ENCODE peak calls at places on chromosome 15, in eight cellular contexts. L, N, S, R, Y, P, I and C are unnamed samples.

GRCh38 chr15:32828507-32829186 is 110.8 kb downstream of the GREM1 start:
- DNase-seq in N (no peak), Y (no peak), L (no peak), I (no peak), S (no peak), R (no peak), P (no peak), C (no peak)

GRCh38 chr15:41967506-41968206 is 4.7 kb downstream of the EHD4 start:
- DNase-seq in S (no peak), L (no peak), I (no peak), P (no peak), R (peak), N (no peak), Y (peak), C (no peak)

GRCh38 chr15:43908641-43909040 is 81.8 kb downstream of the WDR76 start:
- DNase-seq in I (no peak), P (no peak), L (no peak), N (no peak), R (no peak), Y (no peak), S (no peak), C (no peak)

GRCh38 chr15:41332788-41333527 is at the start of gene NUSAP1:
- DNase-seq in P (no peak), S (no peak), R (no peak), L (no peak), I (no peak), N (no peak), Y (no peak), C (no peak)

GRCh38 chr15:79453446-79453845 is 21.3 kb downstream of the MINAR1 start:
- DNase-seq in Y (no peak), P (no peak), L (no peak), N (no peak), R (no peak), I (no peak), S (no peak), C (no peak)

GRCh38 chr15:52406601-52407000 is 111.0 kb upstream of the MYO5C start:
- DNase-seq in L (no peak), N (no peak), I (no peak), R (no peak), S (no peak), Y (no peak), P (no peak), C (no peak)

GRCh38 chr15:43185161-43186002 is at the start of gene CCNDBP1:
- DNase-seq in S (peak), P (peak), Y (peak), N (peak), R (peak), L (peak), I (peak), C (peak)

GRCh38 chr15:48803877-48804276 is 7.0 kb downstream of the CEP152 start:
- DNase-seq in I (no peak), P (no peak), S (peak), N (no peak), R (no peak), L (no peak), Y (no peak), C (no peak)

GRCh38 chr15:41746802-41747201 is 27.5 kb upstream of the MAPKBP1 start:
- DNase-seq in P (no peak), N (no peak), S (no peak), R (no peak), Y (no peak), I (peak), L (no peak), C (no peak)

GRCh38 chr15:98705070-98705469 is 56.7 kb downstream of the IGF1R start:
- DNase-seq in P (no peak), L (no peak), N (no peak), R (no peak), I (no peak), Y (no peak), S (no peak), C (no peak)

GRCh38 chr15:60791216-60791615 is 312.3 kb upstream of the ICE2 start:
- DNase-seq in S (no peak), Y (no peak), I (no peak), L (no peak), P (no peak), R (no peak), N (no peak), C (no peak)

GRCh38 chr15:60941448-60941847 is 287.7 kb downstream of the RORA start:
- DNase-seq in Y (no peak), L (no peak), R (no peak), N (no peak), I (peak), P (no peak), S (no peak), C (no peak)

GRCh38 chr15:44222478-44222877 is 27.4 kb upstream of the FRMD5 start:
- DNase-seq in L (no peak), N (no peak), I (no peak), P (no peak), S (no peak), Y (no peak), R (no peak), C (no peak)

GRCh38 chr15:84816694-84817460 is at the start of gene ALPK3:
- DNase-seq in I (no peak), R (peak), L (no peak), P (no peak), S (peak), N (peak), Y (no peak), C (peak)

GRCh38 chr15:33377239-33377638 is 66.5 kb downstream of the RYR3 start:
- DNase-seq in Y (no peak), I (no peak), L (no peak), S (no peak), P (no peak), N (no peak), R (no peak), C (no peak)

GRCh38 chr15:75718326-75718725 is 5.7 kb upstream of the CSPG4 start:
- DNase-seq in S (no peak), N (no peak), L (no peak), R (no peak), Y (no peak), P (no peak), I (peak), C (no peak)

GRCh38 chr15:69497634-69498033 is 45.0 kb downstream of the RPLP1 start:
- DNase-seq in P (peak), Y (no peak), N (no peak), I (no peak), R (no peak), S (no peak), L (no peak), C (no peak)

GRCh38 chr15:32870240-32871033 is 152.6 kb downstream of the GREM1 start:
- DNase-seq in S (no peak), R (no peak), L (no peak), N (no peak), I (no peak), P (no peak), Y (no peak), C (no peak)

GRCh38 chr15:33860749-33861148 is 107.5 kb upstream of the CHRM5 start:
- DNase-seq in P (no peak), L (no peak), I (peak), R (no peak), Y (no peak), N (no peak), S (no peak), C (no peak)

GRCh38 chr15:32866486-32867312 is 148.9 kb downstream of the GREM1 start:
- DNase-seq in N (no peak), I (no peak), S (no peak), R (no peak), P (no peak), Y (no peak), L (no peak), C (no peak)

GRCh38 chr15:101242999-101243336 is 8.9 kb downstream of the CHSY1 start:
- DNase-seq in I (no peak), L (no peak), S (no peak), R (no peak), Y (no peak), P (no peak), N (no peak), C (no peak)

GRCh38 chr15:40843885-40844542 is at the start of gene SPINT1:
- DNase-seq in S (peak), L (no peak), R (no peak), Y (peak), N (no peak), P (peak), I (peak), C (no peak)

GRCh38 chr15:48954538-48954937 is 9.2 kb downstream of the SHC4 start:
- DNase-seq in N (no peak), Y (no peak), I (no peak), R (no peak), L (no peak), P (no peak), S (no peak), C (no peak)

GRCh38 chr15:31265871-31266711 is 60.5 kb upstream of the KLF13 start:
- DNase-seq in Y (peak), I (no peak), S (no peak), L (no peak), P (peak), R (peak), N (no peak), C (no peak)

GRCh38 chr15:85828869-85829268 is 34.1 kb upstream of the KLHL25 start:
- DNase-seq in N (no peak), R (no peak), I (no peak), S (no peak), L (no peak), Y (no peak), P (no peak), C (no peak)

GRCh38 chr15:66294157-66294931 is 976 bp downstream of the DIS3L start:
- DNase-seq in S (no peak), N (no peak), R (no peak), L (no peak), Y (no peak), I (peak), P (peak), C (no peak)

GRCh38 chr15:99703603-99704443 is 29.4 kb downstream of the LYSMD4 start:
- DNase-seq in L (no peak), Y (no peak), N (no peak), R (no peak), S (no peak), P (no peak), I (peak), C (peak)

GRCh38 chr15:67821784-67822451 is 3.4 kb upstream of the SKOR1 start:
- DNase-seq in S (no peak), L (no peak), Y (no peak), P (no peak), I (no peak), R (no peak), N (peak), C (no peak)

GRCh38 chr15:77985031-77985930 is 92.2 kb downstream of the TBC1D2B start:
- DNase-seq in L (no peak), R (no peak), Y (peak), S (no peak), I (no peak), N (no peak), P (no peak), C (peak)

GRCh38 chr15:77982127-77982490 is 95.4 kb downstream of the TBC1D2B start:
- DNase-seq in P (no peak), S (no peak), R (no peak), L (no peak), Y (no peak), I (no peak), N (no peak), C (no peak)

GRCh38 chr15:77984446-77984861 is 93.1 kb downstream of the TBC1D2B start:
- DNase-seq in P (no peak), I (no peak), S (no peak), L (no peak), R (no peak), Y (no peak), N (no peak), C (peak)

GRCh38 chr15:77983091-77983707 is 94.3 kb downstream of the TBC1D2B start:
- DNase-seq in Y (no peak), I (no peak), L (no peak), R (no peak), P (no peak), N (no peak), S (no peak), C (peak)

DNA sequence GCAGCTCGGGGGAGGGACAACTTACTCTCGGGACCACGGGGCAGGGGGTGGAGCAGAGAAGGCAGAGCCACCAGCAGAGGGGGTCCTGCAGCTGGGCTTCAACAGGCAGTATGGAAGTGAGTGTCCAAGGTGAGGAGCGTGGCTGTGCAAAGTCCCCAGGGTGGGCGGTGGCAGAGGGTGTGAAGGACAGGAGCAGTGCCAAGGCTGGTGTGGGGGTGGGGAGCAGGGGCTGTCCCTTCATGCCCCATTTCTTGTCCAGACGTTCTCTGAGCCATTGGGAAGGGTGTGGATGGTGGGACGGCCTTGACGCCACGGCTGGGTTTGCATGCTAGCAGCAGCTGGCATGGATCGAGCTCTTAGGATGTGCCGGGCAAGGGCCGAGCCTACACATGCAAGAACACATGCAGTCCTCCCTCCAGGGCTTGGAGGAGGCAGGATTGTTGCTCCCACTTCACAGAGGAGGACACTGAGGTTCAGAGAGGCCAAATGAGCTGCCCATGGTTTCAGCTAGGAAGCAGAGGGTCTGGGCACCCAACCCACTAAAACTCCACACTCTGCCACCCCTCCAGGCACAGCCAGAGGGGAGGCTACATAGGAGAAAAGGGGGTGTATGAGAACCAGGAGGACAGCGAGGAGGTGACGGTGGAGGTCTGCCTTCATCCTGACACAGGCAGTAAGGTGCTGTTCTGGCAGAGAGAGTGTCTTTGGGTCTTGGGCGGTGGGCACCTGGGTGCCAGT is 93.6 kb downstream of the TBC1D2B start:
- DNase-seq in I (no peak), S (no peak), L (no peak), P (peak), N (no peak), R (peak), Y (no peak), C (peak)
- TF ChIP-seq CTCF in I (no peak), S (no peak), L (no peak), P (no peak), N (no peak), R (peak), Y (no peak), C (peak)

GRCh38 chr15:26866298-26867198 is at the start of gene GABRA5:
- DNase-seq in S (peak), Y (no peak), N (no peak), P (no peak), I (no peak), R (peak), L (no peak), C (peak)
- TF ChIP-seq CTCF in S (no peak), Y (no peak), N (peak), P (no peak), I (no peak), R (peak), L (no peak), C (no peak)

GRCh38 chr15:80998252-80998651 is 2.5 kb upstream of the TLNRD1 start:
- DNase-seq in N (no peak), I (no peak), L (no peak), Y (no peak), S (no peak), R (no peak), P (no peak), C (no peak)

GRCh38 chr15:80992436-80992835 is 2.8 kb upstream of the MESD start:
- DNase-seq in Y (no peak), N (no peak), R (no peak), L (no peak), I (peak), S (no peak), P (no peak), C (no peak)

GRCh38 chr15:80997692-80998091 is 3.0 kb upstream of the TLNRD1 start:
- DNase-seq in Y (no peak), P (no peak), S (no peak), R (no peak), L (no peak), N (no peak), I (no peak), C (no peak)

GRCh38 chr15:80999623-81000036 is 1.1 kb upstream of the TLNRD1 start:
- DNase-seq in N (no peak), S (peak), Y (peak), P (peak), I (no peak), L (no peak), R (no peak), C (no peak)

GRCh38 chr15:80996247-80996646 is 4.5 kb upstream of the TLNRD1 start:
- DNase-seq in S (no peak), Y (no peak), L (no peak), N (no peak), R (peak), P (peak), I (peak), C (no peak)
- TF ChIP-seq CTCF in S (no peak), Y (no peak), L (peak), N (peak), R (peak), P (peak), I (peak), C (peak)

DNA sequence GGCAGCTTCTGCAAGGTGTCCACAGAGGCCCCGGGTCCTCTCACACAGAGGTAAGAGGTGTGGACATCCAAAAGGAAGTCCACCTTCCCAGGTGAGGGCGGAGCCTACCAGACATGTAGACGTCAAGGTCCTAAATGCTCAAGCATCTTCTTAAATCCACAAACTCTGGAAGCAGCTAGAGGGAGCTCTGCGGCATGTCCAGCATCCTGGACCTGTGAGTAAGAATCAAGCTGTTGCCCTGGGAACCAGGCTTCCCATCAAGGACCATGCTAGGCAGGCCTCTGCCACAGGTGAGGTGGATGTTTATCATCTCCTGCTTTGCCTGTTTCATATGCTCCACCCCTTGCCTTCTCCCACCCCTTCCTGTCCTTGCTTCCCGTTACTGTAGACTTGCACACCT is 368.2 kb downstream of the GABRG3 start:
- DNase-seq in I (no peak), Y (no peak), S (no peak), R (no peak), L (no peak), P (no peak), N (no peak), C (no peak)
- TF ChIP-seq CTCF in I (no peak), Y (no peak), S (no peak), R (peak), L (no peak), P (no peak), N (no peak), C (no peak)

GRCh38 chr15:74620636-74621545 is 5.3 kb downstream of the CLK3 start:
- DNase-seq in N (peak), S (peak), P (peak), Y (peak), L (peak), I (peak), R (peak), C (peak)

GRCh38 chr15:74621546-74621920 is 5.9 kb downstream of the CLK3 start:
- DNase-seq in P (no peak), L (no peak), S (peak), N (peak), R (no peak), I (no peak), Y (peak), C (no peak)

GRCh38 chr15:74616996-74617395 is 1.4 kb downstream of the CLK3 start:
- DNase-seq in N (no peak), I (no peak), Y (no peak), R (no peak), L (no peak), S (no peak), P (no peak), C (no peak)

GRCh38 chr15:74619916-74620635 is 4.4 kb downstream of the CLK3 start:
- DNase-seq in Y (peak), P (no peak), S (peak), I (no peak), N (peak), L (no peak), R (no peak), C (no peak)

GRCh38 chr15:74618841-74619596 is 3.4 kb downstream of the CLK3 start:
- DNase-seq in I (peak), S (no peak), R (no peak), Y (peak), N (peak), L (no peak), P (no peak), C (no peak)
- TF ChIP-seq CTCF in I (no peak), S (no peak), R (no peak), Y (no peak), N (no peak), L (no peak), P (no peak), C (no peak)